ENCODE peak calls at places on chromosomes 1 and 21, in four cellular contexts. J is right atrium auricular region, Q is neural progenitor cell, X is HepG2. K is an unnamed sample.
A peak's percentile ranks its signal among the peaks of the same experiment; 100 is the strongest.

GRCh38 chr1:147129116-147129873 is 43.0 kb downstream of the PRKAB2 start:
- DNase-seq in X (no peak), J (no peak), Q (no peak), K (no peak)

GRCh38 chr1:18313523-18313922 is 167.2 kb upstream of the KLHDC7A start:
- DNase-seq in Q (no peak), J (no peak), X (no peak), K (no peak)

GRCh38 chr1:101302831-101303511 is 66.2 kb downstream of the S1PR1 start:
- DNase-seq in J (no peak), X (no peak), Q (no peak), K (no peak)

GRCh38 chr1:85091647-85092295 is 43.5 kb upstream of the MCOLN3 start:
- DNase-seq in J (no peak), Q (no peak), X (no peak), K (peak; percentile 73)

GRCh38 chr21:32886339-32886738 is 114.8 kb upstream of the PAXBP1 start:
- DNase-seq in X (peak; percentile 7), Q (no peak), J (no peak), K (no peak)

GRCh38 chr1:171849245-171849898 is 8.1 kb downstream of the DNM3 start:
- DNase-seq in Q (no peak), X (no peak), J (no peak), K (no peak)

GRCh38 chr1:151006331-151007052 is at the start of gene MINDY1:
- DNase-seq in X (peak; percentile 95), Q (peak; percentile 90), J (peak; percentile 78), K (peak; percentile 80)

GRCh38 chr1:202661136-202661845 is 49.0 kb downstream of the SYT2 start:
- DNase-seq in Q (no peak), X (no peak), J (no peak), K (no peak)

GRCh38 chr1:89823679-89824292 is 3.0 kb downstream of the LRRC8D start:
- DNase-seq in Q (no peak), X (no peak), J (no peak), K (no peak)

DNA sequence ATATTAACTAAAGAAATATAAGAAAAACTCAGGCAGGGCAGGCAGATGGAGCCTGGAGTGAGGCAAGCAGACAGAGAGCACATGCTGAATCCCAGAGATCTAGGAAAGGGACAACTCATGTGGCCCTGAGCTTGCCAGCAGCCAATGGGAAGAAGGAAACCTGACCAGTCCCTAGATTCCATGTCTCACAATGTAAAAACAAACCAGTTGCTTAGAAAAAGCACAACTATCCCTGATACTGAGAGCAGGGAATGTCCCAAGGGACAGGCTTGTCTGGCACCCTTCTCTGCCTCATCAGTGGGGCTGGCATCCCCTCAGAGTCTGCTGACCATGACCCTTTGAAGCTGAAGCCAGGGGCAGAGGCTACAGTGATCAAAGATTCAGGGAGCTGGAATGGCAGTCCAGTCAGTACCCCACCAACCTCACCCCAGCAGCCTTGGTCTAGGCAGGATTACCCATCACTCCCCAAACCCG is 27.8 kb downstream of the HSPG2 start:
- DNase-seq in Q (no peak), X (no peak), J (no peak), K (no peak)
- TF ChIP-seq CTCF in Q (no peak), X (no peak), J (no peak), K (no peak)

DNA sequence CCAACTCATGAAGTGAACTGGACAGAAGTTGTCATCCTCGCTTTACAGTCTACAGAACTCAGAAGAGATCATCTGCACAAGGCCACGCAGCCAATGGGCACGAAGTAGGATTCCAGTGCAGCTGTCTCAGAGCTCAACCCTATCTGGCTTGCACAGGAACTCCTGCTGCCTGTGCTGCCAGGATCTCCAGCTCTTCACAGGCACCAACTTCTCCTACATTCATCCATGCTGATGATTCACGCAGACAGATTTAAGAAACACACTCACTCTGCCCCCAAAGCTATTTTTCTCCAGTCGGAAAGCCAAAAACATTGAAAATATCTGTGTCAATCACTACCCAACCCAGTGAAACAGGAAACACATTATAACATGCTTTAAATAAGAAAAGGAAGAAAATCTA is 157.0 kb downstream of the RERE start:
- DNase-seq in J (peak; percentile 70), X (no peak), Q (no peak), K (peak; percentile 77)
- H3K27ac ChIP-seq in J (peak overlapping the region; percentile 67), X (peak overlapping the region; percentile 43), Q (peak overlapping the region; percentile 53), K (peak overlapping the region; percentile 60)

GRCh38 chr1:184272178-184272866 is 114.5 kb upstream of the C1orf21 start:
- DNase-seq in X (no peak), Q (no peak), J (no peak), K (no peak)
- TF ChIP-seq CTCF in X (no peak), Q (no peak), J (no peak), K (no peak)

DNA sequence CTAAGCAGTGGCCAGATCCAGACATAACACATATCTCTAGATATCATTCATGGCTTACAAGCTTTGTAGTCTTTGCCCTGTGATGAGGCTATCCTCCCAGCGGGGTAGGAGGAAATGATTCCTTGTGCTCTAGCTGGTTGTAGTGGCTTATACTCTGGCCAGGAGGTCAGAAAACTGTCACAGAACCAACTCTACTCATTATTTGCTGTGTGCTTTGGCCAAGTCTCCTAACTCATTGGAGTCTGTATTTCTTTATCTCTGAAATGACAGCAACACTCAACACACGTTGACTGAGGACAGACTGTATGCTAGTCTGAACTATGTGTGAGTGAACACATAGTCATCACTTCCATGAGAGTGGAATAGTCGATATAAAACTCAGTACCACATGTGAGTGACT is 116.7 kb upstream of the F3 start:
- DNase-seq in Q (no peak), X (peak; percentile 19), J (peak; percentile 77), K (peak; percentile 34)
- H3K27ac ChIP-seq in Q (no peak overlapping the region), X (peak overlapping the region; percentile 21), J (peak overlapping the region; percentile 58), K (no peak overlapping the region)

GRCh38 chr21:34890724-34891609 is 158.1 kb downstream of the RUNX1 start:
- DNase-seq in J (no peak), X (no peak), Q (peak; percentile 72), K (peak; percentile 63)
- TF ChIP-seq CTCF in J (no peak), X (no peak), Q (no peak), K (peak; percentile 28)